ENCODE peak calls at places on chromosomes 2 and 18, in eight cellular contexts. K is CD8-positive, alpha-beta T cell; G is upper lobe of right lung; V is sigmoid colon; F is cardiac muscle cell; I is foreskin fibroblast; T is A549; N is pancreas. E is an unnamed sample.

GRCh38 chr2:206856474-206856873 is 82.8 kb upstream of the CPO start:
- DNase-seq in K (no peak), G (no peak), V (no peak), F (no peak), I (peak; percentile 75), T (no peak), N (no peak), E (no peak)

GRCh38 chr2:189217546-189217945 is 38.0 kb upstream of the COL5A2 start:
- DNase-seq in K (no peak), G (no peak), V (no peak), F (no peak), I (peak; percentile 19), T (peak; percentile 93), N (no peak), E (no peak)

GRCh38 chr18:43383031-43383430 is 105.7 kb upstream of the SYT4 start:
- DNase-seq in K (no peak), G (no peak), V (no peak), F (no peak), I (no peak), T (no peak), N (no peak), E (no peak)

GRCh38 chr2:59824314-59824713 is 729.1 kb downstream of the BCL11A start:
- DNase-seq in K (no peak), G (no peak), V (no peak), F (no peak), I (no peak), T (no peak), N (no peak), E (no peak)

GRCh38 chr2:159515482-159515881 is 100.9 kb downstream of the BAZ2B start:
- DNase-seq in K (no peak), G (no peak), V (no peak), F (no peak), I (no peak), T (no peak), N (no peak), E (no peak)

GRCh38 chr2:160910681-160911080 is 249.5 kb upstream of the TANK start:
- DNase-seq in K (no peak), G (no peak), V (no peak), F (no peak), I (peak; percentile 86), T (no peak), N (no peak), E (no peak)

GRCh38 chr2:171049691-171050090 is 111.0 kb downstream of the TLK1 start:
- DNase-seq in K (no peak), G (no peak), V (no peak), F (no peak), I (no peak), T (no peak), N (no peak), E (no peak)

GRCh38 chr2:88003074-88003755 is 13.1 kb downstream of the RNU2-63P start:
- DNase-seq in K (no peak), G (no peak), V (no peak), F (no peak), I (peak; percentile 20), T (no peak), N (no peak), E (no peak)

GRCh38 chr18:48955528-48956261 is 4.9 kb upstream of the SMAD7 start:
- DNase-seq in K (no peak), G (no peak), V (peak; percentile 87), F (no peak), I (peak; percentile 90), T (no peak), N (no peak), E (no peak)

GRCh38 chr2:218398437-218399390 is 954 bp upstream of the CTDSP1 start:
- DNase-seq in K (peak; percentile 42), G (peak; percentile 95), V (peak; percentile 94), F (peak; percentile 88), I (peak; percentile 91), T (peak; percentile 73), N (peak; percentile 89), E (peak; percentile 87)

GRCh38 chr18:5238371-5238758 is 41.3 kb upstream of the AKAIN1 start:
- DNase-seq in K (peak; percentile 22), G (peak; percentile 78), V (peak; percentile 70), F (peak; percentile 61), I (peak; percentile 49), T (peak; percentile 27), N (peak; percentile 73), E (peak; percentile 36)

GRCh38 chr18:13492314-13492713 is 234.0 kb downstream of the FAM210A start:
- DNase-seq in K (no peak), G (no peak), V (no peak), F (no peak), I (no peak), T (no peak), N (no peak), E (no peak)

GRCh38 chr18:35933982-35934381 is 38.5 kb upstream of the RMP24 start:
- DNase-seq in K (no peak), G (no peak), V (no peak), F (no peak), I (no peak), T (peak; percentile 28), N (no peak), E (no peak)

GRCh38 chr18:74251297-74252031 is 40.3 kb downstream of the CYB5A start:
- DNase-seq in K (no peak), G (no peak), V (no peak), F (no peak), I (peak; percentile 86), T (peak; percentile 77), N (no peak), E (no peak)

DNA sequence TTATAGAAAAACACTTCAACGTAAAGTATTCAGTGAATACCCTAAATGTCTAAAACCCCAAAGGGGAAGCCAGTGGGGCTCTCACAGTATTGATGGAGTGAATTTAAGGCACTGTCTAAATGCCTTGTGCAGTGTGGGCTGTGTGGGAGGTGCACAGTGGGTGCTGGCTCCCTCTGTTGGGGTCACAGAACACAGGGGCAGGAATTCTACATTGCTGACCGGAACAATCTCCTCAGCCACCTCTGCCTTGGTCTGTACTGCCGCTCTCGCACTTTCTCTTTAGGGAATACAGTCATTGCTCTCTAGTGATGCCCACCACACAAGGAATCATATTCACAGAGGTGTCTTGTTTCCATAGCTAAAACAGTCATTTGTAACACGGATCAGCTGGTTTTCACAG is 45.4 kb downstream of the SPRED2 start:
- DNase-seq in K (no peak), G (no peak), V (no peak), F (no peak), I (no peak), T (no peak), N (no peak), E (no peak)
- TF ChIP-seq CTCF in K (no peak), G (no peak), V (no peak), F (no peak), I (no peak), T (no peak), N (no peak), E (no peak)

GRCh38 chr2:72998234-72998651 is 73.3 kb downstream of the SFXN5 start:
- DNase-seq in K (no peak), G (no peak), V (peak; percentile 40), F (no peak), I (no peak), T (no peak), N (no peak), E (no peak)

GRCh38 chr2:73000808-73001570 is 70.5 kb downstream of the SFXN5 start:
- DNase-seq in K (no peak), G (no peak), V (no peak), F (no peak), I (no peak), T (no peak), N (no peak), E (no peak)

GRCh38 chr2:72999729-73000725 is 71.5 kb downstream of the SFXN5 start:
- DNase-seq in K (no peak), G (no peak), V (no peak), F (no peak), I (peak; percentile 60), T (no peak), N (no peak), E (no peak)

GRCh38 chr2:72996152-72996502 is 75.4 kb downstream of the SFXN5 start:
- DNase-seq in K (no peak), G (peak; percentile 46), V (peak; percentile 52), F (no peak), I (no peak), T (no peak), N (no peak), E (no peak)

DNA sequence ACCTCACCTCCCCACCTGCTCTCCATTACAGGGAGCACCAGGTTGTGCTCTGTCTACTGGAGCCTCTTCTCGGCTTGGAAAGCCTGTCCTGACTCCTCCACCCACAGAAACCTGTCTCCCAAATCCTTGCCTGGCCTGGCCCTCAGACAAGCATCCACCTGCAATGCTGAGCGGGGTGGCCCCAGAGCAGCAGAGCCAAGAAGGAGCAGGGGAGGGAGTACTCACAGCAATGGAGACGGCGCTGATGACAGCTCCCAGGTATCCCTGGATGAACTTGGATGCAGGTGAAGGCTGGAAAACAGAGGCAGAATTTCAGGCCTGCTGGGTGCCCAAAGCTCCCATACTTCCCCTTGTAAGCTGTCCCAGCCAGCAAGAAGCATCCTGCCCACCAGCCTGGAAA is 72.8 kb downstream of the SFXN5 start:
- DNase-seq in K (no peak), G (no peak), V (no peak), F (no peak), I (no peak), T (no peak), N (no peak), E (no peak)
- TF ChIP-seq CTCF in K (no peak), G (no peak), V (no peak), F (no peak), I (no peak), T (no peak), N (no peak), E (no peak)

DNA sequence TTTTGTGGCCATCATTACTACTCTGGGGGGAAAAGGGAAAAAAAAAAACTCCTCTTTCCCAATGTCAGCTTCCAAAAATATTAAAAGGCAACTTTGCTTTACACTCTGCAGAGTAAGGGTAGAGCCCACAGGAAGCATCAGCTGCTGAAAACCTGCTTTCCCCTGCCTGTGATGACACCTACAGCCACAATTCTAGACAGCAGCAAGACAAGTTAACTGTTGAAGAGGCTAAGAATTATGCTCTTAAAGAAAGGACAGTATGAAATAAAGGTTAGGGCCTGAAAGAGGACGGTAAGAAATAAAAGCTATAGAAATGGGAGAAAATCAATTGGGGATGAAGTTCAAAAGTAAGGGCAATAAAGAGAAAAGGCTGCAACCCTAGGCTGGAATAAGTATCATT is 3.0 kb downstream of the PDE11A start:
- DNase-seq in K (no peak), G (no peak), V (no peak), F (no peak), I (no peak), T (peak; percentile 58), N (no peak), E (no peak)
- TF ChIP-seq CTCF in K (no peak), G (no peak), V (no peak), F (no peak), I (no peak), T (peak; percentile 28), N (no peak), E (peak; percentile 10)

DNA sequence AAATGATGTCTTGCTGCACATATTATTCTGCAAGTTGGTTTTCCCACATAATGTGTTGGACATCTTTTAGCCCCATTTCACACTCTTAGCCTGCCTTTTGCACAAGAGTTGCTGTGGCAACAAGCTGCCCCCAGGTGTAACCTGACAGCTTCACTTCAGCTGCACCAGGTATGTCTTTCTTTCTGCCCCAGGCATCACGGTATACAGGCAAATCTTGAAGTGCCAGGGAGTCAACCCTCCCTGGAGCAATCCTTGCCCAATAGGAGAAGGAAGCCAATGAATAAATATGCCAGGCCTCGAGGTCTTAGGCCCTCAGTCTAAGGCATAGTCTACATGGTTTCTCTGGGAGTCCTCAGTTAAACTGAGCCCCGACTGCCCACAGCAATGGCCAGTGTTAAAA is 31.8 kb upstream of the C1QL2 start:
- DNase-seq in K (no peak), G (no peak), V (no peak), F (no peak), I (no peak), T (no peak), N (no peak), E (no peak)
- TF ChIP-seq CTCF in K (no peak), G (no peak), V (no peak), F (no peak), I (no peak), T (no peak), N (no peak), E (no peak)